ENCODE peak calls at places on chromosomes 7 and 10, in seven cellular contexts. M is HCT116, K is right atrium auricular region, C is heart left ventricle, N is PC-9, V is SK-N-SH, S is lower lobe of right lung. R is an unnamed sample. For H3K9me3, the result is how much of the 10 kb centered on the place peaks cover.

GRCh38 chr10:132375795-132376297 is 21.2 kb upstream of the PWWP2B start:
- DNase-seq in V (no peak), K (no peak), N (no peak), S (no peak), M (no peak), C (no peak), R (no peak)

GRCh38 chr10:125028291-125028867 is 86.5 kb downstream of the ZRANB1 start:
- DNase-seq in V (peak), M (no peak), S (no peak), K (no peak), N (no peak), C (no peak), R (no peak)

GRCh38 chr10:75643944-75644820 is 212.8 kb downstream of the LRMDA start:
- DNase-seq in C (no peak), M (no peak), S (no peak), V (peak), N (no peak), K (no peak), R (no peak)

GRCh38 chr7:44823266-44823781 is 24.6 kb downstream of the H2AZ2 start:
- DNase-seq in C (no peak), K (no peak), V (no peak), M (no peak), S (no peak), N (no peak), R (no peak)

GRCh38 chr10:22456486-22456885 is 111.2 kb downstream of the SPAG6 start:
- DNase-seq in M (no peak), K (no peak), C (no peak), N (no peak), V (no peak), S (no peak), R (no peak)

GRCh38 chr10:34731885-34732701 is 83.0 kb downstream of the PARD3 start:
- DNase-seq in N (peak), C (no peak), V (no peak), K (no peak), S (no peak), M (no peak), R (no peak)

GRCh38 chr7:135923700-135924261 is 53.4 kb downstream of the MTPN start:
- DNase-seq in K (no peak), S (no peak), C (no peak), V (no peak), N (peak), M (peak), R (no peak)

GRCh38 chr10:49534670-49535381 is 4.1 kb downstream of the ERCC6 start:
- DNase-seq in N (no peak), C (no peak), S (no peak), K (no peak), M (no peak), V (no peak), R (no peak)

GRCh38 chr7:29306276-29307036 is 111.9 kb downstream of the CHN2 start:
- DNase-seq in S (no peak), C (no peak), M (no peak), N (no peak), V (no peak), K (no peak), R (no peak)

GRCh38 chr7:64307254-64308018 is 6.3 kb upstream of the ZNF736 start:
- DNase-seq in C (peak), K (peak), N (peak), V (peak), S (peak), M (no peak), R (peak)

GRCh38 chr7:45258533-45259226 is 101.1 kb downstream of the RAMP3 start:
- DNase-seq in N (no peak), K (no peak), M (no peak), S (no peak), C (no peak), V (peak), R (no peak)

GRCh38 chr10:132699411-132700167 is 86.4 kb downstream of the NKX6-2 start:
- DNase-seq in K (no peak), M (no peak), C (no peak), S (peak), V (no peak), N (no peak), R (no peak)

GRCh38 chr10:31146496-31147219 is 115.0 kb upstream of the ZNF438 start:
- DNase-seq in M (peak), K (peak), V (no peak), C (peak), S (no peak), N (peak), R (no peak)

GRCh38 chr7:128913856-128914565 is 3.5 kb upstream of the KCP start:
- DNase-seq in K (no peak), M (no peak), S (no peak), N (no peak), C (no peak), V (peak), R (no peak)

GRCh38 chr7:57529931-57530330 is 80.0 kb downstream of the ZNF716 start:
- DNase-seq in V (no peak), C (no peak), N (no peak), M (no peak), K (no peak), S (no peak), R (no peak)
- H3K9me3 ChIP-seq in V (under half), C (under half), N (under half), M (under half), K (under half), S (under half), R (under half)

GRCh38 chr10:78775891-78776290 is 292.9 kb upstream of the ZMIZ1 start:
- DNase-seq in K (no peak), V (no peak), S (no peak), N (no peak), C (no peak), M (no peak), R (no peak)

GRCh38 chr10:78774999-78775711 is 293.6 kb upstream of the ZMIZ1 start:
- DNase-seq in N (no peak), K (no peak), C (no peak), S (no peak), M (no peak), V (no peak), R (no peak)

GRCh38 chr10:78778446-78779338 is 290.1 kb upstream of the ZMIZ1 start:
- DNase-seq in C (no peak), V (no peak), K (no peak), S (no peak), N (peak), M (no peak), R (no peak)

GRCh38 chr10:78777466-78778256 is 291.1 kb upstream of the ZMIZ1 start:
- DNase-seq in S (no peak), M (no peak), N (no peak), V (peak), K (peak), C (peak), R (no peak)

DNA sequence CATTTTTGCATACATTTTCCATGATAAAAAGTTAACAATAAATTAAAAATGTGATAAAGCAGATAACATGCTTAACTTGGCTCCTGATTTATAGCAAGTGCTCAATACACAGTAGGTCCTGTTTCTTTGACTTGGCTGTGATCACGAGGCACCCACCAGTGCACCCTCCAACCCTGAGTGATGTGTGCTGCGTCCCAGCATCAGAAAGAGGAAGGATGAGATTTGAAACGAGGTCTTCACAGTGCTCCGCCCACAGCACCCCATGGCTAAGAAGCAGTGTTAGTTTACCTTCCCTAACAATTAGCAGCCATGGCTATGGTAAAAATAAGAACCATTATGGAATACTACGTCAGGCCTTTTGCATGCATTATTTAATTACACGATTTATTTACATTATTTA is 292.0 kb upstream of the ZMIZ1 start:
- DNase-seq in N (no peak), S (no peak), C (no peak), V (no peak), M (no peak), K (no peak), R (no peak)
- H3K9me3 ChIP-seq in N (under half), S (under half), C (under half), V (under half), M (under half), K (under half), R (under half)

DNA sequence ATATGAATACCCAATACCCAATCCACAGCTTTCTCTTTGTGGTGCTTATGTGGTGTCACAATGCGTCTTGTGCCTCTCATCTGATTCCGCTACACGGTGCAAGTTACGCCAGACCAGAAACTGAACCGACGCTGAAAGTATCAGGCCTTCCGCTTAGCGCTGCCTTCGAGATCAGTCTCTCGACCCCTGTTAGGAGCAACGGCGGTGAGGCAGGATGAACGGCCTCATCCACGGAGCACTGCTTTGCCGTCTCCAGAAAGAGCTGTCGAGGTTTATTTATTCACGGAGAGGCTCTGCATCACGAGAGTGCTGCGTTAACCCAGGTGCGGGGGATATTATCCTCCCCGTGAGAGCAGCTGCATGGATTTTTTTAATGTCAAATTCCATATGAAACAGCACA is 464.3 kb downstream of the DNAJB6 start:
- DNase-seq in S (peak), M (no peak), C (no peak), K (no peak), N (no peak), V (no peak), R (no peak)
- H3K9me3 ChIP-seq in S (under half), M (under half), C (under half), K (under half), N (under half), V (under half), R (under half)

DNA sequence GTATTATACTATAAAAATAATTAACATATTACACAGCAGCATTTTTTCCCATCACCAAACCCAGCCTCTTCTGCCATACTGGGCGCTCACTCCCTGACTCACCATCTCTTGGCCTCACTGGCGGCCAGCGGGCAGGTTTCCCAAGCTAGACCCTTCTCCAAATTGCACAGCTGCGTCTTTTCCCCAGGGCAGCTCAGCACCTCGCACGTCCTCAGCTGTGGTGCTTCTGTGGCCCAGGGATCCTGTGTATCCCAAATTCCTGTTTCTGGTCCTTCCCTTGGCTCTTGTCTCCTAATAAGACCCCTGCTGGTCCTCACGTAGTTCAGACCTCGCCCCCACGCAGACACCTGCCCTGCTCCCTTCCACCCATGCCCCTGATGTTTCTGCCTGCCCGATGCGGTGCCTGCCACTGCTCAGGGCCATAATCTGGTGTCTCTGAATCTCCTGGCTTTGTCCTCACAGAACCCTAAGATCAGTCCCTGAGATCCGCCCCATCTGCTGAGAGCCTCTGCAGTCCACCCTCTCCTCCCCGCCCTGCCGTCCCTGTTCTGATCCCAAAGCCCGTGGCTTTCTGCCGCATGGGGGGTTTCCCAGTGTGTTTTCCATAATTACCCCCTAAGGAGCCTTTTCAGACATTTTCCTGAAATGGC is 290.1 kb downstream of the TCERG1L start:
- DNase-seq in S (no peak), K (no peak), M (no peak), C (peak), N (no peak), V (no peak), R (no peak)
- H3K9me3 ChIP-seq in S (under half), K (under half), M (under half), C (under half), N (under half), V (under half), R (under half)

GRCh38 chr7:146216371-146217041 is 99.9 kb downstream of the CNTNAP2 start:
- DNase-seq in M (no peak), V (no peak), N (no peak), S (no peak), K (no peak), C (no peak), R (no peak)
- H3K9me3 ChIP-seq in M (under half), V (under half), N (under half), S (under half), K (under half), C (under half), R (under half)

GRCh38 chr7:117961235-117961634 is 88.0 kb upstream of the CTTNBP2 start:
- DNase-seq in C (no peak), S (no peak), V (no peak), K (no peak), N (no peak), M (no peak), R (no peak)

GRCh38 chr7:117963278-117964184 is 90.3 kb upstream of the CTTNBP2 start:
- DNase-seq in M (no peak), N (no peak), C (no peak), V (no peak), K (no peak), S (no peak), R (no peak)

GRCh38 chr7:117962598-117962997 is 89.4 kb upstream of the CTTNBP2 start:
- DNase-seq in S (no peak), K (no peak), C (no peak), V (no peak), N (no peak), M (no peak), R (no peak)

DNA sequence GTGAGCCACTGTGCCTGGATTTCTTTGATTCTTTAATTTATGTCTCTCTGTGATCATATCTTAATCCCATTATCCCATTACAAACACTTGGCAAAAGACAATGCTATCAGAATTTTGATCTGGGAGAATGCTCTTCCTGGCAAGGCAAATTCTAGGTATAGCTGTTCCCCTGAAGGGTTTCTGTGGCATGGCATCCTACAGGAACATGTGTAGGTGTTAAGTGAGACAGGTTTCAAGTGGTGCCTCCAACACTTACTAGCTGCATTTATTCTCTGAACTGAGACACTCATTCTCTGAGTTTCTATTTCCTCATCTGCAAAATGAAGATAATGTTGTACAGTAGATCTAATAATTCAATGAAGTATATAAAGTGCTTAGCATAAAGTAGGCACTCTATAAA is 87.1 kb upstream of the CTTNBP2 start:
- DNase-seq in C (no peak), K (no peak), N (no peak), V (no peak), S (no peak), M (no peak), R (no peak)
- H3K9me3 ChIP-seq in C (under half), K (under half), N (under half), V (under half), S (under half), M (under half), R (under half)

GRCh38 chr7:158386355-158386618 is 201.3 kb downstream of the PTPRN2 start:
- DNase-seq in C (no peak), S (no peak), N (no peak), M (no peak), V (no peak), K (no peak), R (no peak)

GRCh38 chr7:158388928-158389327 is 198.7 kb downstream of the PTPRN2 start:
- DNase-seq in M (no peak), C (no peak), N (no peak), V (no peak), S (peak), K (no peak), R (no peak)

GRCh38 chr7:158384746-158385145 is 202.9 kb downstream of the PTPRN2 start:
- DNase-seq in N (no peak), V (no peak), K (no peak), S (no peak), C (no peak), M (no peak), R (no peak)

GRCh38 chr7:158388072-158388471 is 199.6 kb downstream of the PTPRN2 start:
- DNase-seq in N (no peak), M (no peak), C (no peak), V (no peak), K (no peak), S (peak), R (no peak)

DNA sequence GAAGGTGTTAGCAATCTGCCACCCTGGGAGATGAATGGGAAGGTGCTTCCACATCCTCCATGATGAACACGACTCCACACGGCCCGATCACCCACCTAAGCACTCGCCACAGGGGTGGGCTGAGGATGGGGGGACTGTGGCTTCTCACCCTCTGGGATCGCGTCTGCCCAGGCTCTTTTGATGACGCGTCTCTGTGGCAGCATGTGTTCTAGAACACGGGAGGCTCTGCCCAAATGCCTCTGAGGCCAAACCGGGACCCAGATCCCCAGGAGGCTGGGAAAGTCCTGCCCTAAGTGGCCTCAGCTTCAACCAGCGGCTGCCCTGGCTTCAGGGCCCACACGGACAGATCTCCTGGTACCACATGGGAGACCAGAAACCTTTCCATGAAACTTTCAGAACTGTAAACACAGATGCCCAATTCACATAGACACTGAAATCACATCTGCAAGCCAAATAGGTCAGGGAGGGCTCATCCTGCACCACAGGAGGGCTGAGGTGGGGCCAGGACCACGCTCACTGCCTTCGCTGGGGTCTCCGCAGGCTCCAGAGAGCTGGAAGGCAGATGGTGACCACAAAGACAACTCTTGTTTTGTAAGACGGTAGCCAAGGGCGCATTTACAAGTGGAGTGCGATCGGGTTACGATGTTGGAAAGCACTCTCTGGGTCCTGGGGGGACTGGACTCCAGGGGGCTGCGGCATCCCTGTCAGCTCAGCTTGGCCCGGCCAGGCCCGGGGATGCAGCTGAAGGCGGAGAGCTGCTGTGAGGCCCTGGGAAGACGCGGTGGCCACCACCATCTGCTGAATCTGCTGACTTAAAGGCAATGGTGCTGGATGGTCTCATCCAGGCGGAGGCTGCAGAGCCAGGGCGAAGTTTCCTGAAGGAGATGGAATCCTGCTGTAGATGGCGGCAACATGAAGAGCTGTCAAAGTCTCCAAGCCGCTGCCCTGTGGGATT is 200.5 kb downstream of the PTPRN2 start:
- DNase-seq in V (no peak), M (no peak), N (no peak), C (no peak), K (no peak), S (peak), R (no peak)
- H3K9me3 ChIP-seq in V (under half), M (under half), N (under half), C (under half), K (under half), S (under half), R (under half)

DNA sequence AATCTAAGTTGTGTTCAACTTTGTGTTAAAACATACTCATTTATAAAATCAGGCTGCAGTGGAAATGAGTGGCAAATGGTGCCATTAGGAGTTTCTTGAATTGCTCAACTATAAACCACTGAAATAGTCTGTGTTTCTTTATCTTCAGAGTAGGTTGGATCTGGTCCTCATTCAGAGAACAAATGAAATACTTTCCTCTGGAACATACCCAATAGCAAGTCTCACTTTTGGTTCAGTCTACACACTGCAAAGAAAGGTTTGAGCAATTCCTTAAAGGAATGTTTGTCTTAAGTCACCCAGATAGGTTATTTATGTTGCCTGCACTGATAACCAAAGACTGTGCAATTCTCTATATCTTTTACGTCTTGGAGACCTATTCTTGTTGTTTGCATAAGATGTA is 62.5 kb downstream of the ABCB4 start:
- DNase-seq in M (no peak), N (no peak), V (no peak), S (no peak), K (no peak), C (no peak), R (no peak)
- H3K9me3 ChIP-seq in M (under half), N (under half), V (under half), S (under half), K (under half), C (under half), R (under half)